ENCODE peak calls at places on chromosome 19, in ten cellular contexts. E is H1; Q is suprapubic skin; I is CD4-positive, CD25-positive, alpha-beta regulatory T cell; D is GM23338; J is adrenal gland; U is ovary; X is lung; B is iPS DF 6.9; L is tibial artery. Y is an unnamed sample. For H3K4me1 and H3K27me3, the result is how much of the 10 kb centered on the place peaks cover.

GRCh38 chr19:4495471-4495870 is 22.8 kb downstream of the PLIN4 start:
- DNase-seq in L (no peak), I (no peak), X (no peak), D (peak), J (no peak), B (no peak), U (no peak), Q (no peak), E (no peak), Y (peak)

GRCh38 chr19:57466489-57466888 is 9.5 kb upstream of the VN1R1 start:
- DNase-seq in J (no peak), B (no peak), U (no peak), L (no peak), D (no peak), I (no peak), X (no peak), E (no peak), Q (no peak), Y (peak)

GRCh38 chr19:55166530-55167268 is at the start of gene DNAAF3:
- DNase-seq in I (no peak), J (peak), B (no peak), E (no peak), D (peak), L (peak), Q (peak), X (peak), U (peak), Y (peak)

GRCh38 chr19:39218230-39219007 is 14.4 kb upstream of the SYCN start:
- DNase-seq in U (no peak), X (no peak), E (no peak), J (no peak), Q (no peak), D (no peak), L (no peak), I (no peak), B (no peak), Y (no peak)

GRCh38 chr19:18219911-18220631 is 6.2 kb downstream of the PDE4C start:
- DNase-seq in U (no peak), I (no peak), D (no peak), E (no peak), X (no peak), J (no peak), B (no peak), L (no peak), Q (no peak), Y (no peak)

GRCh38 chr19:4773047-4773640 is 18.4 kb upstream of the FEM1A start:
- DNase-seq in J (no peak), L (no peak), U (no peak), D (no peak), I (no peak), Q (no peak), B (no peak), X (no peak), E (no peak), Y (no peak)

GRCh38 chr19:35752746-35753350 is 4.0 kb downstream of the HSPB6 start:
- DNase-seq in U (no peak), E (no peak), Q (no peak), D (no peak), I (no peak), B (no peak), J (no peak), X (no peak), L (no peak), Y (no peak)

GRCh38 chr19:44626067-44626624 is 12.8 kb downstream of the IGSF23 start:
- DNase-seq in B (no peak), Q (no peak), I (no peak), X (peak), U (no peak), D (no peak), L (no peak), J (peak), E (no peak), Y (no peak)

GRCh38 chr19:18588611-18589379 is at the start of gene REX1BD:
- DNase-seq in E (no peak), Q (peak), X (peak), J (peak), L (peak), B (no peak), U (peak), I (peak), D (peak), Y (peak)

GRCh38 chr19:35073516-35073915 is 32.0 kb downstream of the HPN start:
- DNase-seq in X (no peak), E (no peak), I (no peak), B (no peak), U (no peak), J (no peak), L (no peak), Q (no peak), D (no peak), Y (no peak)

GRCh38 chr19:33290956-33291622 is 11.2 kb downstream of the CEBPA start:
- DNase-seq in L (no peak), Q (no peak), X (peak), U (no peak), J (no peak), D (no peak), B (no peak), I (no peak), E (no peak), Y (no peak)
- H3K4me1 ChIP-seq in L (under half), Q (half or more), X (under half), U (under half), J (under half), D (under half), B (under half), I (under half), E (under half), Y (under half)

GRCh38 chr19:498977-499623 is 2.8 kb downstream of the MADCAM1 start:
- DNase-seq in B (no peak), J (no peak), U (no peak), Q (no peak), D (no peak), L (no peak), I (no peak), X (no peak), E (no peak), Y (peak)
- H3K4me3 ChIP-seq in B (no peak), J (no peak), U (no peak), Q (no peak), D (no peak), L (no peak), I (no peak), X (no peak), E (no peak), Y (no peak)

GRCh38 chr19:50667177-50667758 is 18.0 kb downstream of the C19orf81 start:
- DNase-seq in E (no peak), I (no peak), Q (no peak), D (peak), L (no peak), U (no peak), X (no peak), B (no peak), J (no peak), Y (no peak)
- H3K27me3 ChIP-seq in E (under half), I (under half), Q (half or more), D (half or more), L (half or more), U (under half), X (under half), B (under half), J (under half), Y (half or more)

DNA sequence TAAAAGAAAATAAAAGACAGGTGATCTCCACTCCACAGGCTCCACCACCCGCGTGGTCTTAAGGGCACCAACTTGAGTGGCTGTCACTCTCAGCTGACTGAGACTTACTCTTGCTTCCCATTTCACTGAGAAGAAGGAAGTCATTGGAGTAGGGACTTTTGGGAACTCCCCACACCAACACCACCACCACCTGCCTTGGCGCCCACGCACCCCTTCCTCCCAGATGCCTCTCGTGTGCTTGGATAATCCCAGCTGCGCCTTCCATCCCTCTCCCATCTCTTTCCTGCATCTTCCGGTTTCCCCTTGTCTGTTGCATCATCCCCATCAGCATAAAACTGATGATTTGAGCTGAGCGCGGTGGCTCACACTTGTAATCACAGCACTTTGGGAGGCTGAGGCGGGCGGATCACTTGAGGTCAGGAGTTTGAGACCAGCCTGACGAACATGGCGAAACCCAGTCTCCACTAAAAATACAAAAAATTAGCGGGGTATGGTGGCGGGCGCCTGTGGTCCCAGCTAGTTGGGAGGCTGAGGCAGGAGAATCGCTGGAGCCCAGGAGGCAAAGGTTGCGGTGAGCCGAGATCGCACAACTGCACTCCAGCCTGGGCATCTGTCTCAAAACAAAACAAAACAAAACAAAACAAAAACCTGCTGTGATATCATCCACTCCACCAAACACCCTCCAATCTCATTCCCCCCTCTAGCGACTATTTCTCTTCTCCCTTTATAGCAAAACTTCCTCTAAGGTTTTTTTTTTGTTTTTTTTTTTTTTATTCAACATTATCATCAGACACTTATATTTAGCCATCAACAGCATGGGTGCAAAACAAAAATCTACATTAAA is 25.5 kb downstream of the AP2S1 start:
- DNase-seq in L (no peak), U (no peak), Q (no peak), B (no peak), J (no peak), E (no peak), X (no peak), D (no peak), I (peak), Y (no peak)
- H3K4me1 ChIP-seq in L (under half), U (under half), Q (under half), B (under half), J (under half), E (under half), X (under half), D (under half), I (under half), Y (under half)

Y was measured in psoas muscle.